ENCODE peak calls at places on chromosomes 2 and 18, in four cellular contexts. C is GM13977, B is suprapubic skin, S is progenitor cell of endocrine pancreas. L is an unnamed sample.

GRCh38 chr2:161912154-161912553 is 161.9 kb downstream of the DPP4 start:
- DNase-seq in B (no peak), S (no peak), C (no peak), L (no peak)

GRCh38 chr2:224284134-224284946 is 117.6 kb downstream of the FAM124B start:
- DNase-seq in C (no peak), S (no peak), B (no peak), L (no peak)

GRCh38 chr18:8507881-8508280 is 101.4 kb upstream of the RAB12 start:
- DNase-seq in S (no peak), B (no peak), C (no peak), L (no peak)

GRCh38 chr2:143852748-143853147 is 667.2 kb downstream of the ZEB2 start:
- DNase-seq in S (no peak), B (no peak), C (no peak), L (no peak)

GRCh38 chr2:69353360-69353759 is 33.7 kb downstream of the GFPT1 start:
- DNase-seq in S (no peak), C (no peak), B (no peak), L (no peak)

GRCh38 chr2:38444247-38444646 is 67.2 kb upstream of the ATL2 start:
- DNase-seq in S (no peak), B (no peak), C (no peak), L (no peak)

GRCh38 chr18:21012308-21012707 is 99.3 kb downstream of the ROCK1 start:
- DNase-seq in B (no peak), C (no peak), S (no peak), L (no peak)

GRCh38 chr2:42193722-42194187 is 24.6 kb downstream of the EML4 start:
- DNase-seq in C (no peak), S (no peak), B (no peak), L (no peak)

GRCh38 chr18:3821524-3821923 is 371.6 kb downstream of the TGIF1 start:
- DNase-seq in B (no peak), C (no peak), S (no peak), L (no peak)

GRCh38 chr2:85668009-85668856 is at the start of gene SFTPB:
- DNase-seq in B (no peak), C (no peak), S (no peak), L (no peak)

GRCh38 chr18:4444306-4444705 is 10.8 kb downstream of the DLGAP1 start:
- DNase-seq in C (no peak), B (no peak), S (no peak), L (no peak)

GRCh38 chr2:144701259-144701658 is 181.3 kb upstream of the ZEB2 start:
- DNase-seq in S (no peak), C (no peak), B (no peak), L (no peak)

GRCh38 chr2:144705328-144706245 is 185.7 kb upstream of the ZEB2 start:
- DNase-seq in S (no peak), B (no peak), C (no peak), L (no peak)

GRCh38 chr2:172968061-172968469 is 107.6 kb upstream of the MAP3K20 start:
- DNase-seq in S (no peak), C (no peak), B (no peak), L (no peak)

GRCh38 chr2:134745023-134745422 is 26.2 kb upstream of the TMEM163 start:
- DNase-seq in B (no peak), S (no peak), C (no peak), L (no peak)

GRCh38 chr2:18752667-18753422 is 163.5 kb upstream of the NT5C1B start:
- DNase-seq in B (no peak), C (no peak), S (no peak), L (no peak)

GRCh38 chr18:37524546-37525301 is 40.9 kb downstream of the CELF4 start:
- DNase-seq in S (peak; percentile 22), B (no peak), C (no peak), L (no peak)

GRCh38 chr2:3986530-3987258 is 283.3 kb downstream of the DCDC2C start:
- DNase-seq in B (no peak), S (no peak), C (no peak), L (no peak)

GRCh38 chr2:205605638-205606304 is 76.5 kb upstream of the NRP2 start:
- DNase-seq in C (no peak), S (no peak), B (no peak), L (no peak)

GRCh38 chr2:218577482-218578220 is 9.0 kb downstream of the CNOT9 start:
- DNase-seq in C (no peak), S (no peak), B (no peak), L (no peak)

GRCh38 chr2:14881663-14882327 is 249.3 kb downstream of the LRATD1 start:
- DNase-seq in C (no peak), S (no peak), B (no peak), L (no peak)

GRCh38 chr18:70151554-70152130 is 53.8 kb downstream of the RTTN start:
- DNase-seq in S (no peak), B (no peak), C (no peak), L (no peak)

GRCh38 chr2:138059967-138060635 is 95.8 kb downstream of the HNMT start:
- DNase-seq in S (no peak), C (no peak), B (no peak), L (no peak)

GRCh38 chr18:73895701-73896100 is 251.9 kb downstream of the FBXO15 start:
- DNase-seq in C (no peak), B (no peak), S (no peak), L (no peak)

GRCh38 chr2:38797276-38797675 is 19.3 kb downstream of the GEMIN6 start:
- DNase-seq in B (no peak), S (no peak), C (no peak), L (no peak)

GRCh38 chr2:240183370-240184197 is 43.1 kb upstream of the OTOS start:
- DNase-seq in C (no peak), S (no peak), B (peak; percentile 24), L (no peak)

GRCh38 chr2:136715146-136715545 is 50.2 kb upstream of the THSD7B start:
- DNase-seq in S (no peak), C (no peak), B (no peak), L (no peak)

GRCh38 chr2:176084629-176085119 is 912 bp upstream of the EVX2 start:
- DNase-seq in B (no peak), C (peak; percentile 21), S (no peak), L (no peak)

GRCh38 chr2:105179469-105180372 is 61.8 kb upstream of the GPR45 start:
- DNase-seq in C (peak; percentile 42), B (no peak), S (no peak), L (no peak)

GRCh38 chr2:133459590-133459989 is 108.7 kb downstream of the NCKAP5 start:
- DNase-seq in S (no peak), B (no peak), C (no peak), L (no peak)

GRCh38 chr18:45197526-45197970 is 417.7 kb upstream of the SLC14A2 start:
- DNase-seq in B (no peak), S (no peak), C (peak; percentile 49), L (no peak)

GRCh38 chr2:200616193-200616592 is 30.4 kb downstream of the AOX1 start:
- DNase-seq in C (no peak), S (no peak), B (no peak), L (no peak)

GRCh38 chr2:111918383-111918806 is 20.0 kb downstream of the MERTK start:
- DNase-seq in C (no peak), B (no peak), S (no peak), L (no peak)

GRCh38 chr2:127887452-127888219 is 1.9 kb upstream of the AMMECR1L start:
- DNase-seq in S (no peak), C (no peak), B (no peak), L (no peak)

GRCh38 chr2:177298191-177298590 is 33.7 kb upstream of the NFE2L2 start:
- DNase-seq in B (no peak), C (no peak), S (no peak), L (no peak)

GRCh38 chr2:129192117-129192516 is 787.3 kb upstream of the RAB6C start:
- DNase-seq in C (no peak), S (no peak), B (no peak), L (no peak)
- TF ChIP-seq CTCF in C (peak; percentile 46), S (no peak), B (no peak), L (no peak)

DNA sequence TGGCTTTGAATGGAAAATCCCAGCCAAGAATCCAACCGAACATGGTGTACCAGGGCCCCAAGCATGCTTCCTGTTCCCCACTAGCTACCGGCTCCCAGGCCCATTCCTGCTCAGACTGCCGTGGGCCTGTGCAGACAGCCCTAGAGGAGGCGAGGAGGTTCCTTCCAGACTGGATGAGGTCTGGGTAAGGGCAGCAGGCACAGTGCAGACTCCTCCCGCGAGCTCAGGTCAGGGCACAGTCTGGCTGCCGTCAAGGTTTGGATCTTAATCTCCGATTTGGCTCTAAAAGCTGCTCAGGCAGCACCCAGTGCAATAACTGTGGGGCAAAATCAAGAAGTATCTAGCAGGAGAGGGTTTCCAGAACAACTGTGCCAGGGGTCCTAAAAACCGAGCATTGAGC is 19.3 kb upstream of the TTR start:
- DNase-seq in B (no peak), C (no peak), S (no peak), L (no peak)
- TF ChIP-seq CTCF in B (no peak), C (no peak), S (no peak), L (no peak)

GRCh38 chr18:22141211-22141610 is 28.2 kb upstream of the GATA6 start:
- DNase-seq in B (no peak), C (no peak), S (no peak), L (no peak)

GRCh38 chr18:22132763-22133162 is 36.6 kb upstream of the GATA6 start:
- DNase-seq in C (no peak), S (no peak), B (no peak), L (no peak)

GRCh38 chr18:22132258-22132657 is 37.1 kb upstream of the GATA6 start:
- DNase-seq in C (no peak), S (no peak), B (no peak), L (no peak)

GRCh38 chr18:22136395-22136794 is 33.0 kb upstream of the GATA6 start:
- DNase-seq in S (no peak), B (no peak), C (no peak), L (no peak)
- TF ChIP-seq CTCF in S (no peak), B (no peak), C (no peak), L (no peak)

GRCh38 chr18:50700245-50701165 is 119.3 kb downstream of the MRO start:
- DNase-seq in B (peak; percentile 16), C (no peak), S (no peak), L (no peak)
- TF ChIP-seq CTCF in B (no peak), C (no peak), S (no peak), L (no peak)

DNA sequence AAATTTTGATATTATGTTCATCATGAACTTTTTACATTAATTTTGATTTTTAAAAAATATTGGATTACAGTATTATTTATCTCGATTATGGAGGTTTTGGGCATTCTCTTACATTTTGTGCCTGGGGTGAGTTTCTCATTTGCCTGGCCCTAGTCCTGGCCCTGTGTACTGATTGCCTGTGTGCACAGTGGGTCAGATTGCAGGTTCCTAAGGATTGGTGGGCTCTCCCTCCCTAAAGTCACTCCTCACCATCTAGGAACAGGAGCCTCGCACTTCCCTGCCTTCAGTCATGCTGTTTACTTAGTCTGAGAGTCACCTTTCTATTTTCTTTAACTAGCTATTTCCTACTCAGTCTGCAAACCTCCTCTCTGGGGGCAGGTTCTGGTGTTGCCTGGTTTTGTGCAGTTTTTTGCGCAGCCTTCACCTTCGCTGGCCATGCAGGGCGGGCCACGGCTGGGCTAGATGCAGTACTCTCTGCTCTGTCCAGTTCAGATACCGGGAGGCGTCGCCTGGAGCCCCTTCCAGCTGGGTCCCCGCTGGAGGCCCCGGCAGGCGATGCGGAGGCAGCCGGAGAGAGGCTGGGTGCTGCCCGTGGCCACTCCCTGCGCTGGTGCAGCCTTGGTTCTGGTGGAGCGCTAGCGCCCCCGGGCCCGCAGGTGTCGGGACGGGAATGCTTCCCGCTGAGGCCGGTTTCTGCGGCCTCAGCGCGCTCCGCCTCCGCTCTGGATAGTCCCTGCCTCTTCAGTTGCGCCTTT is 23.3 kb upstream of the MC5R start:
- DNase-seq in B (no peak), C (peak; percentile 56), S (peak; percentile 69), L (no peak)
- TF ChIP-seq CTCF in B (no peak), C (peak; percentile 60), S (peak; percentile 59), L (peak; percentile 63)